ENCODE peak calls at places on chromosomes 7 and 10, in four cellular contexts. T, S, D and E are unnamed samples.

GRCh38 chr7:157768198-157768597 is 431.4 kb downstream of the DNAJB6 start:
- DNase-seq in T (no peak), S (no peak), D (no peak), E (no peak)

GRCh38 chr10:132656283-132657126 is 118.9 kb downstream of the INPP5A start:
- DNase-seq in T (no peak), S (no peak), D (no peak), E (no peak)

GRCh38 chr7:75660566-75661215 is 78.0 kb downstream of the HIP1 start:
- DNase-seq in T (no peak), S (no peak), D (no peak), E (no peak)

GRCh38 chr7:113831509-113831908 is 87.3 kb downstream of the PPP1R3A start:
- DNase-seq in T (peak), S (no peak), D (no peak), E (no peak)

GRCh38 chr10:7610651-7611389 is 55.9 kb downstream of the ITIH5 start:
- DNase-seq in T (peak), S (no peak), D (no peak), E (no peak)

GRCh38 chr10:44316187-44316921 is 68.5 kb downstream of the CXCL12 start:
- DNase-seq in T (no peak), S (no peak), D (no peak), E (peak)

GRCh38 chr7:55366461-55367138 is 1.5 kb downstream of the LANCL2 start:
- DNase-seq in T (no peak), S (peak), D (peak), E (peak)

GRCh38 chr7:117008849-117009531 is 55.7 kb downstream of the ST7 start:
- DNase-seq in T (peak), S (no peak), D (peak), E (no peak)

GRCh38 chr7:44727346-44728262 is 21.0 kb upstream of the ZMIZ2 start:
- DNase-seq in T (peak), S (no peak), D (no peak), E (no peak)